ENCODE peak calls at places on chromosomes 2 and 18, in seven cellular contexts. R is RWPE1; C is uterus; Q is NCI-H1092; W is activated CD8-positive, alpha-beta memory T cell treated with anti-CD3 and anti-CD28 coated beads for 4 hours; V is M059J; A is H1. N is an unnamed sample.

GRCh38 chr2:69171070-69171811 is 158.3 kb downstream of the ANTXR1 start:
- DNase-seq in R (no peak), C (no peak), Q (no peak), W (no peak), V (peak; percentile 95), A (no peak), N (no peak)

GRCh38 chr2:12006841-12007240 is 260.4 kb downstream of the LPIN1 start:
- DNase-seq in R (no peak), C (no peak), Q (no peak), W (no peak), V (peak; percentile 69), A (peak; percentile 49), N (no peak)

GRCh38 chr18:73646196-73646595 is 501.4 kb downstream of the FBXO15 start:
- DNase-seq in R (no peak), C (no peak), Q (no peak), W (no peak), V (no peak), A (no peak), N (no peak)

GRCh38 chr2:170822885-170823799 is 6.5 kb downstream of the GAD1 start:
- DNase-seq in R (no peak), C (no peak), Q (no peak), W (no peak), V (no peak), A (peak; percentile 77), N (no peak)

GRCh38 chr2:218229239-218229638 is 12.2 kb downstream of the ARPC2 start:
- DNase-seq in R (peak; percentile 62), C (no peak), Q (no peak), W (peak; percentile 30), V (peak; percentile 88), A (no peak), N (no peak)

GRCh38 chr2:218823456-218823855 is 8.1 kb downstream of the PRKAG3 start:
- DNase-seq in R (no peak), C (no peak), Q (no peak), W (no peak), V (no peak), A (no peak), N (no peak)

GRCh38 chr18:901769-902168 is 2.9 kb upstream of the ADCYAP1 start:
- DNase-seq in R (no peak), C (no peak), Q (no peak), W (no peak), V (no peak), A (no peak), N (no peak)

GRCh38 chr2:48464264-48464663 is 65.7 kb upstream of the STON1 start:
- DNase-seq in R (no peak), C (no peak), Q (no peak), W (no peak), V (no peak), A (no peak), N (no peak)

GRCh38 chr2:221517362-221518121 is 54.6 kb downstream of the EPHA4 start:
- DNase-seq in R (no peak), C (no peak), Q (no peak), W (peak; percentile 42), V (peak; percentile 83), A (no peak), N (peak; percentile 64)

GRCh38 chr2:179877601-179878364 is 16.4 kb upstream of the ZNF385B start:
- DNase-seq in R (no peak), C (no peak), Q (no peak), W (no peak), V (no peak), A (no peak), N (no peak)

GRCh38 chr18:49340446-49340845 is 120.0 kb downstream of the DYM start:
- DNase-seq in R (no peak), C (no peak), Q (no peak), W (no peak), V (peak; percentile 47), A (no peak), N (no peak)

GRCh38 chr18:28407681-28408080 is 230.8 kb upstream of the CDH2 start:
- DNase-seq in R (no peak), C (no peak), Q (no peak), W (no peak), V (no peak), A (no peak), N (no peak)

GRCh38 chr2:11802782-11803191 is 56.4 kb downstream of the LPIN1 start:
- DNase-seq in R (no peak), C (peak; percentile 54), Q (no peak), W (no peak), V (no peak), A (no peak), N (no peak)

GRCh38 chr2:217853301-217853881 is 149.4 kb downstream of the TNS1 start:
- DNase-seq in R (no peak), C (peak; percentile 68), Q (no peak), W (no peak), V (peak; percentile 34), A (no peak), N (no peak)

GRCh38 chr2:149561309-149561926 is 26.2 kb downstream of the MMADHC start:
- DNase-seq in R (no peak), C (no peak), Q (peak; percentile 2), W (no peak), V (peak; percentile 25), A (no peak), N (no peak)

GRCh38 chr2:166074011-166074410 is 53.8 kb downstream of the SCN1A start:
- DNase-seq in R (no peak), C (no peak), Q (no peak), W (no peak), V (no peak), A (no peak), N (no peak)

GRCh38 chr2:199025146-199025545 is 432.6 kb downstream of the SATB2 start:
- DNase-seq in R (no peak), C (no peak), Q (no peak), W (no peak), V (no peak), A (no peak), N (no peak)

GRCh38 chr2:28391564-28392296 is 928 bp upstream of the FOSL2 start:
- DNase-seq in R (peak; percentile 64), C (peak; percentile 91), Q (peak; percentile 52), W (no peak), V (peak; percentile 93), A (peak; percentile 69), N (peak; percentile 66)

GRCh38 chr2:55119711-55120487 is 69.6 kb upstream of the RTN4 start:
- DNase-seq in R (no peak), C (no peak), Q (no peak), W (no peak), V (no peak), A (no peak), N (no peak)

GRCh38 chr2:40127890-40128548 is 323.9 kb downstream of the SLC8A1 start:
- DNase-seq in R (no peak), C (no peak), Q (no peak), W (no peak), V (no peak), A (no peak), N (no peak)

GRCh38 chr2:60354713-60355112 is 198.7 kb downstream of the BCL11A start:
- DNase-seq in R (peak; percentile 70), C (no peak), Q (no peak), W (no peak), V (no peak), A (peak; percentile 35), N (no peak)

GRCh38 chr2:158936978-158937377 is 31.5 kb upstream of the TANC1 start:
- DNase-seq in R (peak; percentile 73), C (peak; percentile 38), Q (no peak), W (no peak), V (peak; percentile 81), A (no peak), N (no peak)

GRCh38 chr2:134119117-134119671 is 134.7 kb upstream of the MGAT5 start:
- DNase-seq in R (no peak), C (no peak), Q (no peak), W (no peak), V (no peak), A (no peak), N (no peak)